ENCODE peak calls at places on chromosomes 12 and 14, in nine cellular contexts. S is GM03348; J is germinal center; Y is T-helper 9 cell; H is NCI-H2029 treated with DMSO at 0.1 percent for 48 hours; A is RWPE1; K is GM12865; P is activated CD4-positive, alpha-beta T cell treated with anti-CD3 and anti-CD28 coated beads, Interleukin-2, amount 10 ng/mL, durations not matched to agents 7 days and 5 days; L is ovary. W is an unnamed sample.

GRCh38 chr12:13190275-13190674 is 6.3 kb upstream of the EMP1 start:
- DNase-seq in S (no peak), J (no peak), Y (no peak), H (no peak), A (no peak), K (no peak), P (no peak), L (no peak), W (no peak)

GRCh38 chr12:8037947-8038346 is 5.4 kb downstream of the FOXJ2 start:
- DNase-seq in S (no peak), J (no peak), Y (no peak), H (no peak), A (no peak), K (no peak), P (no peak), L (no peak), W (no peak)

GRCh38 chr12:20950248-20950647 is 139.7 kb downstream of the SLCO1B3 start:
- DNase-seq in S (peak), J (no peak), Y (no peak), H (peak), A (peak), K (peak), P (no peak), L (no peak), W (peak)

GRCh38 chr12:20372326-20373097 is 4.2 kb downstream of the PDE3A start:
- DNase-seq in S (no peak), J (no peak), Y (no peak), H (no peak), A (no peak), K (no peak), P (no peak), L (no peak), W (no peak)

GRCh38 chr12:40224439-40225291 is at the start of gene LRRK2:
- DNase-seq in S (peak), J (peak), Y (peak), H (no peak), A (peak), K (peak), P (no peak), L (peak), W (peak)

GRCh38 chr14:87443787-87444186 is 549.2 kb downstream of the GALC start:
- DNase-seq in S (no peak), J (no peak), Y (no peak), H (no peak), A (no peak), K (no peak), P (no peak), L (no peak), W (no peak)

GRCh38 chr14:99350751-99351150 is 78.8 kb upstream of the BCL11B start:
- DNase-seq in S (no peak), J (no peak), Y (no peak), H (no peak), A (no peak), K (no peak), P (no peak), L (no peak), W (no peak)

GRCh38 chr12:53123578-53124351 is 20.5 kb downstream of the SOAT2 start:
- DNase-seq in S (peak), J (no peak), Y (no peak), H (no peak), A (no peak), K (no peak), P (no peak), L (no peak), W (no peak)

GRCh38 chr12:57161491-57161890 is 14.1 kb upstream of the LRP1-AS start:
- DNase-seq in S (peak), J (no peak), Y (no peak), H (no peak), A (no peak), K (no peak), P (no peak), L (no peak), W (no peak)

GRCh38 chr14:105888784-105889665 is 362.6 kb downstream of the TMEM121 start:
- DNase-seq in S (no peak), J (no peak), Y (no peak), H (no peak), A (no peak), K (no peak), P (no peak), L (peak), W (no peak)

GRCh38 chr12:110869035-110869434 is 22.2 kb downstream of the CCDC63 start:
- DNase-seq in S (no peak), J (no peak), Y (no peak), H (no peak), A (no peak), K (no peak), P (no peak), L (no peak), W (no peak)

GRCh38 chr12:943051-943450 is 6.4 kb downstream of the RAD52 start:
- DNase-seq in S (no peak), J (no peak), Y (no peak), H (no peak), A (no peak), K (no peak), P (no peak), L (no peak), W (no peak)

GRCh38 chr12:88993655-88994054 is 358.6 kb downstream of the DUSP6 start:
- DNase-seq in S (peak), J (no peak), Y (no peak), H (peak), A (peak), K (peak), P (no peak), L (no peak), W (peak)

GRCh38 chr12:80593766-80594165 is 113.7 kb upstream of the MYF6 start:
- DNase-seq in S (peak), J (no peak), Y (no peak), H (no peak), A (no peak), K (no peak), P (no peak), L (no peak), W (no peak)

GRCh38 chr12:126210448-126210847 is 1145.2 kb downstream of the AACS start:
- DNase-seq in S (no peak), J (no peak), Y (no peak), H (no peak), A (no peak), K (no peak), P (no peak), L (no peak), W (no peak)

GRCh38 chr14:100103261-100104005 is 38.2 kb downstream of the EVL start:
- DNase-seq in S (no peak), J (no peak), Y (no peak), H (no peak), A (no peak), K (no peak), P (no peak), L (peak), W (no peak)

GRCh38 chr12:40622246-40622838 is 69.9 kb upstream of the CNTN1 start:
- DNase-seq in S (peak), J (peak), Y (no peak), H (no peak), A (peak), K (peak), P (peak), L (peak), W (peak)

GRCh38 chr14:31505411-31505810 is 17.6 kb upstream of the GPR33 start:
- DNase-seq in S (peak), J (no peak), Y (no peak), H (no peak), A (no peak), K (no peak), P (no peak), L (no peak), W (no peak)

GRCh38 chr12:2507811-2508210 is 287.0 kb upstream of the FKBP4 start:
- DNase-seq in S (no peak), J (no peak), Y (no peak), H (no peak), A (no peak), K (no peak), P (no peak), L (no peak), W (no peak)

GRCh38 chr14:66426451-66426850 is 59.7 kb upstream of the CCDC196 start:
- DNase-seq in S (no peak), J (no peak), Y (no peak), H (no peak), A (no peak), K (no peak), P (no peak), L (no peak), W (no peak)

GRCh38 chr12:41636658-41637057 is 448.5 kb downstream of the PDZRN4 start:
- DNase-seq in S (no peak), J (no peak), Y (no peak), H (peak), A (no peak), K (no peak), P (no peak), L (no peak), W (no peak)

GRCh38 chr14:21521526-21521925 is 4.6 kb downstream of the SALL2 start:
- DNase-seq in S (peak), J (no peak), Y (no peak), H (no peak), A (no peak), K (no peak), P (no peak), L (no peak), W (no peak)

GRCh38 chr12:47818701-47819543 is 781 bp downstream of the HDAC7 start:
- DNase-seq in S (peak), J (no peak), Y (no peak), H (no peak), A (no peak), K (peak), P (peak), L (peak), W (peak)

GRCh38 chr12:114848661-114849060 is 164.7 kb upstream of the TBX3 start:
- DNase-seq in S (peak), J (no peak), Y (no peak), H (no peak), A (no peak), K (no peak), P (no peak), L (peak), W (peak)

GRCh38 chr12:32148372-32148771 is 41.7 kb downstream of the BICD1 start:
- DNase-seq in S (no peak), J (no peak), Y (no peak), H (no peak), A (peak), K (no peak), P (no peak), L (no peak), W (no peak)

GRCh38 chr12:40226652-40227051 is 1.9 kb downstream of the LRRK2 start:
- DNase-seq in S (peak), J (no peak), Y (no peak), H (no peak), A (peak), K (no peak), P (no peak), L (peak), W (peak)

GRCh38 chr14:70702154-70702553 is 60.4 kb downstream of the TTC9 start:
- DNase-seq in S (no peak), J (no peak), Y (no peak), H (no peak), A (no peak), K (no peak), P (no peak), L (no peak), W (no peak)

W was measured in SK-MEL-5.